ENCODE peak calls at places on chromosomes 3 and 15, in eight cellular contexts. M is epithelial cell of esophagus, J is IMR-90, C is AG09309, I is vagina, V is ovary, T is stomach, O is choroid plexus epithelial cell. H is an unnamed sample.

GRCh38 chr15:53588773-53589172 is 170.7 kb downstream of the WDR72 start:
- DNase-seq in J (no peak), T (no peak), C (no peak), V (no peak), M (peak; percentile 54), I (no peak), O (peak; percentile 40), H (peak; percentile 7)

GRCh38 chr3:137259089-137259488 is 301.3 kb downstream of the IL20RB start:
- DNase-seq in I (no peak), C (no peak), V (no peak), J (peak; percentile 6), T (no peak), O (no peak), M (no peak), H (no peak)

GRCh38 chr15:72155021-72155621 is 36.9 kb downstream of the SENP8 start:
- DNase-seq in M (peak; percentile 91), C (no peak), T (peak; percentile 97), J (peak; percentile 6), O (no peak), I (no peak), V (peak; percentile 74), H (no peak)

GRCh38 chr3:141279074-141279945 is 47.7 kb downstream of the PXYLP1 start:
- DNase-seq in T (no peak), C (no peak), V (no peak), J (peak; percentile 50), M (peak; percentile 50), O (peak; percentile 57), I (no peak), H (no peak)

GRCh38 chr15:93089855-93090305 is 869 bp upstream of the RGMA start:
- DNase-seq in T (no peak), C (no peak), M (no peak), V (peak; percentile 55), I (no peak), J (no peak), O (no peak), H (no peak)

GRCh38 chr3:172449468-172450149 is 1.4 kb upstream of the GHSR start:
- DNase-seq in M (peak; percentile 48), J (peak; percentile 25), I (no peak), O (peak; percentile 37), C (no peak), V (peak; percentile 49), T (no peak), H (no peak)

GRCh38 chr3:61865466-61865865 is 304.1 kb downstream of the PTPRG start:
- DNase-seq in O (no peak), C (no peak), M (no peak), J (no peak), I (no peak), T (no peak), V (no peak), H (no peak)

GRCh38 chr3:54056521-54056920 is 65.8 kb upstream of the CACNA2D3 start:
- DNase-seq in J (no peak), O (peak; percentile 1), V (no peak), M (no peak), I (no peak), T (no peak), C (no peak), H (no peak)

GRCh38 chr3:182349051-182349450 is 444.3 kb upstream of the ATP11B start:
- DNase-seq in V (no peak), J (no peak), M (no peak), I (no peak), T (no peak), O (no peak), C (no peak), H (no peak)

GRCh38 chr3:146117406-146118285 is 43.3 kb downstream of the PLOD2 start:
- DNase-seq in V (no peak), M (peak; percentile 33), T (no peak), I (no peak), J (peak; percentile 97), C (peak; percentile 83), O (peak; percentile 83), H (peak; percentile 88)

GRCh38 chr3:76438971-76439370 is 600.9 kb upstream of the ROBO2 start:
- DNase-seq in M (no peak), C (no peak), V (no peak), T (no peak), I (no peak), O (peak; percentile 70), J (peak; percentile 77), H (no peak)

GRCh38 chr3:77746892-77747291 is 707.0 kb downstream of the ROBO2 start:
- DNase-seq in V (no peak), C (no peak), I (no peak), J (no peak), O (peak; percentile 1), T (no peak), M (no peak), H (no peak)

GRCh38 chr3:149367021-149367840 is 10.2 kb downstream of the TM4SF1 start:
- DNase-seq in C (no peak), M (peak; percentile 98), J (peak; percentile 76), I (no peak), O (peak; percentile 57), T (no peak), V (no peak), H (no peak)

GRCh38 chr15:84881520-84881830 is 3.0 kb upstream of the SLC28A1 start:
- DNase-seq in J (no peak), T (no peak), O (no peak), C (no peak), M (peak; percentile 52), V (no peak), I (no peak), H (no peak)

GRCh38 chr3:194740859-194741486 is 55.3 kb downstream of the FAM43A start:
- DNase-seq in C (no peak), J (peak; percentile 41), O (peak; percentile 67), M (peak; percentile 60), I (no peak), V (no peak), T (no peak), H (no peak)

GRCh38 chr3:101036213-101036618 is 43.0 kb upstream of the ABI3BP start:
- DNase-seq in C (peak; percentile 95), V (no peak), J (peak; percentile 96), M (peak; percentile 95), I (no peak), T (no peak), O (peak; percentile 96), H (peak; percentile 96)

GRCh38 chr3:46922871-46923558 is 45.5 kb downstream of the PTH1R start:
- DNase-seq in I (no peak), J (no peak), M (no peak), V (peak; percentile 31), C (no peak), T (no peak), O (no peak), H (no peak)

GRCh38 chr3:4406746-4407568 is 60.1 kb downstream of the SUMF1 start:
- DNase-seq in T (no peak), O (no peak), C (no peak), M (no peak), I (no peak), V (no peak), J (peak; percentile 37), H (no peak)

GRCh38 chr15:79179108-79179561 is 88.6 kb upstream of the RASGRF1 start:
- DNase-seq in C (no peak), J (peak; percentile 55), I (no peak), V (no peak), O (peak; percentile 29), T (no peak), M (peak; percentile 75), H (no peak)

GRCh38 chr3:147420361-147421183 is 11.4 kb downstream of the ZIC1 start:
- DNase-seq in V (no peak), C (no peak), I (no peak), J (no peak), O (no peak), T (no peak), M (no peak), H (no peak)
- H3K4me3 ChIP-seq in V (no peak overlapping the region), C (no peak overlapping the region), I (no peak overlapping the region), J (no peak overlapping the region), O (peak overlapping the region; percentile 60), T (no peak overlapping the region), M (no peak overlapping the region), H (peak overlapping the region; percentile 48)

DNA sequence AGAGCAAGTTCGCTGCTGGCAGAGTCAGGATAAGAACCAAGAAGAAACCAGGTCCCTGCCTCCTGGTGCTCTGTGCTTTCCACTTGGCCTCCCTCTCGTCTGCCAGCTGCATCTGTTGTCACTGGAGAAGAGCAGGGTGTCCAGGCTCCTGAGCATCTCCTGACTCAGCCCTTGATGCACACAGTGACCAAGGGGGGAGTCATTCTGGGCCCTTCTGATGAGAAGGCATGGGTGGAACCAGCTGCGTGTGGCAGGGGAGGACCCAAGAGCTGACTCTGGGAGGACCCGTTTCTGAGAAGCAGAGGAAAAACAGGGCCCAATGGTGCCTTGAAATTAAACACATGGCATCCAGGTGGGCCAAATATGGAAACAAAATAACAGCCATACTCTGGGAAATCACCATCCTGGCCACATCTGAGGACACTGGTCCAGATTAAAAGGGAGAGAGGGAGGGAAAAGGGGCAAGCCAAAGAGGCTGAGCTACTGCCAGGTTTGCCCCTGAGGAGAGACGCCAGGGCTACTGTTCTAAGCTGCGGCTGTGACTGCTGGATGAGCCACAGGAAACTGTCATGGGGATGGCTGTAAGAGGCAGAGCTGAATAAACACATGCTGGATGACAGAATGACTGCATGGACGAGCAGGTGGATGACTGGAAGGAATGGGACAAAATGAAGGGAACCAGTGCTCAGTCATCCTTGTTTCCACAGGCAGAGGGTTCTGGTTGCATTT is 58.1 kb upstream of the CA12 start:
- DNase-seq in O (no peak), T (no peak), M (peak; percentile 59), I (no peak), J (peak; percentile 65), V (no peak), C (no peak), H (no peak)
- H3K4me3 ChIP-seq in O (no peak overlapping the region), T (no peak overlapping the region), M (no peak overlapping the region), I (no peak overlapping the region), J (no peak overlapping the region), V (no peak overlapping the region), C (no peak overlapping the region), H (no peak overlapping the region)

DNA sequence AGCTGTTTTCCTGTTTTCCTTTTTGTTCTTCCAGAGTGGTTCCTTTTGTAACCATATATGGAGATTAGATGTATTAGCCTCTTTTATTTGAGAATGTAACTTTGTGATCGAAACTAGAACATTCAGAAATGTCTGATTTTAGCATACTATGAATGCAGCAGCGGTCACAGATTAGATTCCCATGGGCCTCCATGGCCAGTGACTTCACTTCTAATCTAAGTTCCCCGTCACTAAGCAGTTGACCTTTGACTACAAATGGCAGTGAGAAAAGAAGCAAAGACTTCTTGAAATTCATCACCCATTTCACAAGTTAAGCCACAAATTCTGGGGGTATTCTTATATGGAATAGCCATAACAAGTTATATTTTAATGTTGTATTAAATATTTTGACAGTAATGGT is 114.6 kb upstream of the FLNB start:
- DNase-seq in V (no peak), O (no peak), M (no peak), J (no peak), T (no peak), I (no peak), C (no peak), H (no peak)
- H3K4me3 ChIP-seq in V (no peak overlapping the region), O (no peak overlapping the region), M (no peak overlapping the region), J (no peak overlapping the region), T (peak overlapping the region; percentile 40), I (no peak overlapping the region), C (no peak overlapping the region), H (no peak overlapping the region)

DNA sequence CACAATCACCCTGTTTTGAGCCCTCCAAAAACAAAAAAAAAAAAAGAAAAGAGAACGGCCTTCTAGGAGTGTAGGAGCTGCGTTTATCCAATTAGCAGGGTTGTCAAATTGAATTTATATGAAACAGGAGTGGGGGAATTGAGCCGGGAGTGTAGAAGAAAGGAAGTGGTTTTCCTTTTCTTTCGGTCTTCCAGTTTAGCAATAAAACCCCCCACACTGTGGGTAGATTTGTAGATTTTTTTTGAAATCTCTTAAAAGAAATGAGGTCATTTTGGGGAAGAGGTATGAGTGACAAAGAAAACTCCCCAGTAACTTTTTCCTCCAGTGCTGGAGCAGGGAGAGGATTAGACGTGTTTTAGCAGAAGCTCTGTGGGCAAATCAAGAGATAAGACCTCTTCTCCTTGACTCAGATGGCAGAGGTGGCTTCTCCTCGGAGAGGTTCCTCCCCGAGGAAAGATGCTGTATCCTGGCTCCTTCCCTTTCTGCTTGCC is 30.8 kb downstream of the BOC start:
- DNase-seq in M (no peak), C (peak; percentile 64), J (peak; percentile 21), V (no peak), T (no peak), I (no peak), O (no peak), H (no peak)
- H3K4me3 ChIP-seq in M (no peak overlapping the region), C (no peak overlapping the region), J (no peak overlapping the region), V (peak overlapping the region; percentile 4), T (no peak overlapping the region), I (peak overlapping the region; percentile 12), O (no peak overlapping the region), H (peak overlapping the region; percentile 46)